ENCODE peak calls at places on chromosomes 5 and 9, in six cellular contexts. One of them, this sample, is unnamed.

GRCh38 chr5:172492097-172492840 is 37.9 kb upstream of the SH3PXD2B start:
- DNase-seq in H9: peak; percentile 10
- DNase-seq in HL-60: no peak
- DNase-seq in effector memory CD4-positive, alpha-beta T cell: no peak
- DNase-seq in lung: no peak
- DNase-seq in right cardiac atrium: no peak
- DNase-seq in this sample: no peak

GRCh38 chr5:36741138-36741537 is 134.7 kb downstream of the SLC1A3 start:
- DNase-seq in right cardiac atrium: no peak
- DNase-seq in effector memory CD4-positive, alpha-beta T cell: no peak
- DNase-seq in H9: no peak
- DNase-seq in HL-60: no peak
- DNase-seq in lung: no peak
- DNase-seq in this sample: no peak

GRCh38 chr5:156783092-156783491 is 67.0 kb upstream of the PPP1R2B start:
- DNase-seq in H9: no peak
- DNase-seq in right cardiac atrium: no peak
- DNase-seq in effector memory CD4-positive, alpha-beta T cell: no peak
- DNase-seq in HL-60: no peak
- DNase-seq in lung: no peak
- DNase-seq in this sample: no peak

GRCh38 chr5:179749857-179750508 is 17.4 kb downstream of the MAML1 start:
- DNase-seq in effector memory CD4-positive, alpha-beta T cell: no peak
- DNase-seq in right cardiac atrium: peak; percentile 10
- DNase-seq in HL-60: no peak
- DNase-seq in lung: no peak
- DNase-seq in H9: no peak
- DNase-seq in this sample: no peak

GRCh38 chr5:177472460-177473441 is 683 bp downstream of the DBN1 start:
- DNase-seq in lung: no peak
- DNase-seq in effector memory CD4-positive, alpha-beta T cell: peak; percentile 28
- DNase-seq in H9: no peak
- DNase-seq in HL-60: no peak
- DNase-seq in right cardiac atrium: peak; percentile 76
- DNase-seq in this sample: no peak

GRCh38 chr9:114989600-114990410 is 59.4 kb upstream of the TNFSF8 start:
- DNase-seq in H9: no peak
- DNase-seq in right cardiac atrium: no peak
- DNase-seq in lung: no peak
- DNase-seq in effector memory CD4-positive, alpha-beta T cell: no peak
- DNase-seq in HL-60: no peak
- DNase-seq in this sample: no peak

GRCh38 chr9:91927912-91928510 is 22.0 kb downstream of the ROR2 start:
- DNase-seq in H9: peak; percentile 51
- DNase-seq in right cardiac atrium: no peak
- DNase-seq in HL-60: no peak
- DNase-seq in lung: no peak
- DNase-seq in effector memory CD4-positive, alpha-beta T cell: no peak
- DNase-seq in this sample: no peak

GRCh38 chr5:121982500-121983261 is 20.9 kb downstream of the SRFBP1 start:
- DNase-seq in right cardiac atrium: no peak
- DNase-seq in lung: no peak
- DNase-seq in H9: no peak
- DNase-seq in HL-60: no peak
- DNase-seq in effector memory CD4-positive, alpha-beta T cell: no peak
- DNase-seq in this sample: no peak

GRCh38 chr5:137696481-137696880 is 39.4 kb downstream of the KLHL3 start:
- DNase-seq in HL-60: no peak
- DNase-seq in right cardiac atrium: no peak
- DNase-seq in H9: no peak
- DNase-seq in effector memory CD4-positive, alpha-beta T cell: no peak
- DNase-seq in lung: no peak
- DNase-seq in this sample: no peak

GRCh38 chr5:158429564-158429963 is 570.6 kb upstream of the CLINT1 start:
- DNase-seq in effector memory CD4-positive, alpha-beta T cell: no peak
- DNase-seq in HL-60: no peak
- DNase-seq in lung: no peak
- DNase-seq in right cardiac atrium: no peak
- DNase-seq in H9: no peak
- DNase-seq in this sample: no peak

GRCh38 chr9:87086111-87086510 is 138.8 kb upstream of the GAS1 start:
- DNase-seq in effector memory CD4-positive, alpha-beta T cell: no peak
- DNase-seq in lung: no peak
- DNase-seq in HL-60: no peak
- DNase-seq in right cardiac atrium: no peak
- DNase-seq in H9: no peak
- DNase-seq in this sample: no peak

GRCh38 chr5:113050606-113051391 is 74.2 kb downstream of the DCP2 start:
- DNase-seq in H9: no peak
- DNase-seq in effector memory CD4-positive, alpha-beta T cell: no peak
- DNase-seq in lung: no peak
- DNase-seq in right cardiac atrium: no peak
- DNase-seq in HL-60: no peak
- DNase-seq in this sample: no peak

GRCh38 chr9:75226403-75227139 is 138.3 kb downstream of the OSTF1 start:
- DNase-seq in right cardiac atrium: no peak
- DNase-seq in HL-60: no peak
- DNase-seq in lung: no peak
- DNase-seq in effector memory CD4-positive, alpha-beta T cell: no peak
- DNase-seq in H9: peak; percentile 34
- DNase-seq in this sample: no peak

GRCh38 chr5:8954801-8955200 is 591.1 kb downstream of the SEMA5A start:
- DNase-seq in HL-60: no peak
- DNase-seq in H9: no peak
- DNase-seq in effector memory CD4-positive, alpha-beta T cell: no peak
- DNase-seq in right cardiac atrium: no peak
- DNase-seq in lung: no peak
- DNase-seq in this sample: no peak

GRCh38 chr5:169913479-169913878 is 66.8 kb downstream of the INSYN2B start:
- DNase-seq in effector memory CD4-positive, alpha-beta T cell: no peak
- DNase-seq in H9: no peak
- DNase-seq in right cardiac atrium: no peak
- DNase-seq in HL-60: no peak
- DNase-seq in lung: no peak
- DNase-seq in this sample: no peak

GRCh38 chr5:58341485-58341884 is 118.4 kb downstream of the PLK2 start:
- DNase-seq in right cardiac atrium: no peak
- DNase-seq in H9: no peak
- DNase-seq in HL-60: no peak
- DNase-seq in effector memory CD4-positive, alpha-beta T cell: no peak
- DNase-seq in lung: no peak
- DNase-seq in this sample: no peak

GRCh38 chr9:99365233-99365980 is 143.3 kb downstream of the SEC61B start:
- DNase-seq in right cardiac atrium: no peak
- DNase-seq in lung: no peak
- DNase-seq in HL-60: no peak
- DNase-seq in effector memory CD4-positive, alpha-beta T cell: no peak
- DNase-seq in H9: no peak
- DNase-seq in this sample: no peak

GRCh38 chr9:35553670-35554543 is 51.2 kb upstream of the TESK1 start:
- DNase-seq in H9: peak; percentile 70
- DNase-seq in lung: peak; percentile 69
- DNase-seq in HL-60: peak; percentile 79
- DNase-seq in right cardiac atrium: peak; percentile 83
- DNase-seq in effector memory CD4-positive, alpha-beta T cell: no peak
- DNase-seq in this sample: no peak

GRCh38 chr5:136028782-136029742 is at the start of gene TGFBI:
- DNase-seq in HL-60: no peak
- DNase-seq in H9: peak; percentile 73
- DNase-seq in lung: peak; percentile 60
- DNase-seq in right cardiac atrium: peak; percentile 89
- DNase-seq in effector memory CD4-positive, alpha-beta T cell: no peak
- DNase-seq in this sample: peak; percentile 16

GRCh38 chr5:80187691-80188090 is 68.2 kb downstream of the SERINC5 start:
- DNase-seq in lung: no peak
- DNase-seq in right cardiac atrium: no peak
- DNase-seq in H9: no peak
- DNase-seq in effector memory CD4-positive, alpha-beta T cell: no peak
- DNase-seq in HL-60: no peak
- DNase-seq in this sample: no peak

GRCh38 chr5:80189201-80189600 is 66.6 kb downstream of the SERINC5 start:
- DNase-seq in right cardiac atrium: no peak
- DNase-seq in lung: no peak
- DNase-seq in effector memory CD4-positive, alpha-beta T cell: no peak
- DNase-seq in H9: no peak
- DNase-seq in HL-60: no peak
- DNase-seq in this sample: no peak

GRCh38 chr5:80191397-80191796 is 64.5 kb downstream of the SERINC5 start:
- DNase-seq in right cardiac atrium: no peak
- DNase-seq in lung: no peak
- DNase-seq in effector memory CD4-positive, alpha-beta T cell: no peak
- DNase-seq in HL-60: no peak
- DNase-seq in H9: no peak
- DNase-seq in this sample: no peak

GRCh38 chr5:80190960-80191359 is 64.9 kb downstream of the SERINC5 start:
- DNase-seq in HL-60: no peak
- DNase-seq in right cardiac atrium: no peak
- DNase-seq in H9: no peak
- DNase-seq in effector memory CD4-positive, alpha-beta T cell: no peak
- DNase-seq in lung: no peak
- DNase-seq in this sample: no peak

GRCh38 chr5:80189701-80190100 is 66.1 kb downstream of the SERINC5 start:
- DNase-seq in effector memory CD4-positive, alpha-beta T cell: no peak
- DNase-seq in lung: no peak
- DNase-seq in right cardiac atrium: no peak
- DNase-seq in H9: no peak
- DNase-seq in HL-60: no peak
- DNase-seq in this sample: no peak
- H3K27ac ChIP-seq in effector memory CD4-positive, alpha-beta T cell: peak overlapping the region; percentile 74
- H3K27ac ChIP-seq in lung: no peak overlapping the region
- H3K27ac ChIP-seq in right cardiac atrium: no peak overlapping the region
- H3K27ac ChIP-seq in H9: no peak overlapping the region
- H3K27ac ChIP-seq in HL-60: peak overlapping the region; percentile 61
- H3K27ac ChIP-seq in this sample: no peak overlapping the region

GRCh38 chr5:141841781-141842180 is 36.4 kb downstream of the PCDH1 start:
- DNase-seq in right cardiac atrium: no peak
- DNase-seq in H9: no peak
- DNase-seq in HL-60: no peak
- DNase-seq in lung: peak; percentile 70
- DNase-seq in effector memory CD4-positive, alpha-beta T cell: no peak
- DNase-seq in this sample: no peak
- H3K27ac ChIP-seq in right cardiac atrium: no peak overlapping the region
- H3K27ac ChIP-seq in H9: no peak overlapping the region
- H3K27ac ChIP-seq in HL-60: no peak overlapping the region
- H3K27ac ChIP-seq in lung: peak overlapping the region; percentile 36
- H3K27ac ChIP-seq in effector memory CD4-positive, alpha-beta T cell: no peak overlapping the region
- H3K27ac ChIP-seq in this sample: no peak overlapping the region

GRCh38 chr5:154391788-154392187 is 54.0 kb upstream of the SAP30L start:
- DNase-seq in effector memory CD4-positive, alpha-beta T cell: no peak
- DNase-seq in HL-60: no peak
- DNase-seq in right cardiac atrium: no peak
- DNase-seq in H9: no peak
- DNase-seq in lung: no peak
- DNase-seq in this sample: no peak
- H3K27ac ChIP-seq in effector memory CD4-positive, alpha-beta T cell: no peak overlapping the region
- H3K27ac ChIP-seq in HL-60: no peak overlapping the region
- H3K27ac ChIP-seq in right cardiac atrium: no peak overlapping the region
- H3K27ac ChIP-seq in H9: no peak overlapping the region
- H3K27ac ChIP-seq in lung: no peak overlapping the region
- H3K27ac ChIP-seq in this sample: no peak overlapping the region

DNA sequence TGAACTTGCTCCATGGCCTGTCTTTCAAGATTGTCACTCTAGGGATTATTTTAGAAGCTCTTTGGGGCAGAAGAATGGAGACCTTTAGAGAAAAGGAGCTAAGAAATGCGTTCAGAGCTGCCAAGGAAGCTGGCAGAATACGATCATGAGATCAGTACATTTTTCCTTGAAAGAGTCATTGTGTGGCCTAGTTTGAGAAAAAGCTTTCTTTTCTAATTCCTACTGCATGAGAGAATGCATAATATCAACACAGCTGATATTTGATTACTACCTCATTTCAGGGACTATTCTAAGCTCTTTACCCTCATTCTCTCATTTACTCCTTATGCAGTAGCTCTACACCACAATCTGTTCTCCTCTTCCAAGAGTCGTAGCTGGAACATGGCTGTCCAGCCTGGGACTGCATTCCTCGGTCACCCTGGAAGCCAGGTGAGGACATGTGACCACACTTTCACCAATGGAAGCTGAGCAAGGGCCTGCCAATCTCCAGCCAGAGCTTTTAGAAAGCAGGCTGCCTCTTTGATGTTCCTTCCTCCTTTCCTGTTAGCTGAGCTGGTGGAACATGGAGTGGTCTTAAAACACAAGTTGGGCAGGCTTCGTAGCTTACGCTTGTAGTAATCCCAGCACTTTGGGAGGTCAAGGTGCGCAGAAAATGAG is 99.3 kb upstream of the LHFPL2 start:
- DNase-seq in lung: no peak
- DNase-seq in HL-60: no peak
- DNase-seq in effector memory CD4-positive, alpha-beta T cell: no peak
- DNase-seq in right cardiac atrium: no peak
- DNase-seq in H9: no peak
- DNase-seq in this sample: no peak
- H3K27ac ChIP-seq in lung: no peak overlapping the region
- H3K27ac ChIP-seq in HL-60: no peak overlapping the region
- H3K27ac ChIP-seq in effector memory CD4-positive, alpha-beta T cell: no peak overlapping the region
- H3K27ac ChIP-seq in right cardiac atrium: peak overlapping the region; percentile 42
- H3K27ac ChIP-seq in H9: no peak overlapping the region
- H3K27ac ChIP-seq in this sample: no peak overlapping the region

This sample was measured in iPS DF 6.9.